ENCODE peak calls at places on chromosomes 1 and 21, in nine cellular contexts. V is GM19239; F is NCI-H748 treated with DMSO at 0.1 percent for 48 hours; P is right lobe of liver; C is stimulated activated CD4-positive, alpha-beta T cell treated with anti-CD3 and anti-CD28 coated beads, Interleukin-15, amount 100 ng/mL, for 1 hour; U is heart right ventricle; Q is fibroblast of the aortic adventitia; L is NCI-H2171; A is D721Med. R is an unnamed sample.

GRCh38 chr21:16578912-16579311 is 849.1 kb downstream of the USP25 start:
- DNase-seq in Q (peak), L (no peak), A (no peak), F (no peak), U (no peak), P (no peak), V (no peak), C (no peak), R (peak)

GRCh38 chr1:31750858-31751638 is 13.1 kb downstream of the ADGRB2 start:
- DNase-seq in Q (peak), P (no peak), A (no peak), C (no peak), V (no peak), L (no peak), F (no peak), U (no peak), R (no peak)

GRCh38 chr1:31531177-31532000 is 44.9 kb upstream of the TINAGL1 start:
- DNase-seq in P (no peak), A (no peak), V (no peak), Q (peak), L (no peak), F (peak), U (no peak), C (no peak), R (no peak)

GRCh38 chr1:82565546-82565945 is 764.8 kb downstream of the ADGRL2 start:
- DNase-seq in Q (peak), U (no peak), L (no peak), A (no peak), P (no peak), F (no peak), V (no peak), C (no peak), R (no peak)

GRCh38 chr21:34695434-34695833 is 26.6 kb downstream of the CLIC6 start:
- DNase-seq in Q (no peak), L (no peak), A (no peak), F (no peak), U (no peak), V (peak), C (no peak), P (no peak), R (no peak)

GRCh38 chr1:198867182-198867581 is 228.3 kb downstream of the PTPRC start:
- DNase-seq in L (no peak), V (no peak), U (no peak), A (no peak), P (no peak), F (no peak), Q (no peak), C (no peak), R (no peak)

GRCh38 chr1:30641557-30642353 is 81.6 kb downstream of the MATN1 start:
- DNase-seq in U (no peak), A (no peak), F (no peak), C (no peak), V (no peak), Q (no peak), L (no peak), P (peak), R (no peak)

GRCh38 chr21:35335951-35336446 is 286.9 kb upstream of the RUNX1 start:
- DNase-seq in V (no peak), U (no peak), F (no peak), P (no peak), L (no peak), A (no peak), C (no peak), Q (no peak), R (no peak)

GRCh38 chr1:16367968-16368910 is 1.2 kb downstream of the SZRD1 start:
- DNase-seq in P (no peak), Q (peak), U (no peak), V (no peak), F (no peak), L (no peak), A (no peak), C (no peak), R (no peak)

GRCh38 chr1:28172690-28173150 is 3.8 kb downstream of the PTAFR start:
- DNase-seq in P (no peak), Q (peak), C (no peak), A (no peak), L (no peak), F (no peak), V (no peak), U (no peak), R (peak)

GRCh38 chr1:79430437-79430836 is 423.9 kb upstream of the ADGRL4 start:
- DNase-seq in L (no peak), U (no peak), Q (no peak), A (no peak), P (no peak), V (no peak), C (no peak), F (no peak), R (no peak)

GRCh38 chr1:7940745-7941436 is at the start of gene TNFRSF9:
- DNase-seq in A (no peak), F (no peak), P (no peak), L (no peak), Q (peak), V (no peak), U (no peak), C (peak), R (peak)

GRCh38 chr1:36212782-36213181 is 11.5 kb upstream of the THRAP3 start:
- DNase-seq in V (no peak), L (no peak), Q (no peak), F (no peak), P (no peak), U (no peak), A (no peak), C (no peak), R (no peak)

GRCh38 chr1:98049370-98050115 is 128.7 kb upstream of the DPYD start:
- DNase-seq in V (no peak), Q (peak), F (peak), U (no peak), C (no peak), L (peak), P (peak), A (no peak), R (no peak)

GRCh38 chr1:12511128-12511484 is 106.9 kb downstream of the DHRS3 start:
- DNase-seq in Q (no peak), U (no peak), P (no peak), F (no peak), L (no peak), V (no peak), A (no peak), C (no peak), R (no peak)

GRCh38 chr1:201610806-201611205 is 71.9 kb downstream of the NAV1 start:
- DNase-seq in V (no peak), P (no peak), L (no peak), A (peak), F (no peak), C (no peak), U (no peak), Q (no peak), R (no peak)

GRCh38 chr21:18549214-18549905 is 145.8 kb upstream of the TMPRSS15 start:
- DNase-seq in F (no peak), C (no peak), A (no peak), V (no peak), Q (no peak), L (no peak), P (no peak), U (no peak), R (no peak)

GRCh38 chr1:201602413-201603265 is 63.7 kb downstream of the NAV1 start:
- DNase-seq in U (no peak), P (no peak), L (no peak), A (no peak), F (no peak), C (no peak), V (no peak), Q (peak), R (peak)

GRCh38 chr21:16912075-16912474 is 600.8 kb upstream of the CXADR start:
- DNase-seq in V (no peak), P (no peak), L (no peak), C (no peak), F (no peak), U (no peak), Q (peak), A (no peak), R (no peak)

GRCh38 chr1:22420456-22421053 is 31.1 kb upstream of the ZBTB40 start:
- DNase-seq in Q (peak), U (peak), P (peak), A (peak), L (peak), V (peak), C (no peak), F (peak), R (peak)

GRCh38 chr1:101506541-101507164 is 269.8 kb downstream of the S1PR1 start:
- DNase-seq in P (no peak), V (peak), A (no peak), L (peak), U (peak), C (no peak), Q (peak), F (peak), R (no peak)

GRCh38 chr1:220767312-220768126 is 19.2 kb upstream of the MTARC1 start:
- DNase-seq in A (no peak), P (no peak), U (peak), C (no peak), F (no peak), V (no peak), Q (peak), L (no peak), R (peak)

GRCh38 chr1:108852541-108852940 is 4.4 kb downstream of the AKNAD1 start:
- DNase-seq in U (no peak), P (no peak), V (no peak), F (no peak), L (no peak), A (no peak), C (no peak), Q (no peak), R (no peak)

GRCh38 chr1:168137515-168137821 is 738 bp upstream of the GPR161 start:
- DNase-seq in Q (no peak), F (no peak), L (no peak), P (no peak), U (no peak), V (no peak), A (no peak), C (no peak), R (no peak)

GRCh38 chr1:243433737-243434370 is 178.0 kb downstream of the SDCCAG8 start:
- DNase-seq in P (no peak), A (no peak), U (no peak), Q (peak), C (no peak), F (peak), L (peak), V (no peak), R (no peak)

GRCh38 chr21:44985441-44986401 is 45.9 kb downstream of the SLX9 start:
- DNase-seq in C (no peak), L (no peak), V (no peak), U (no peak), F (no peak), P (peak), A (no peak), Q (no peak), R (peak)

GRCh38 chr1:36772837-36773495 is 261.3 kb downstream of the GRIK3 start:
- DNase-seq in C (no peak), L (no peak), P (peak), Q (no peak), U (no peak), A (peak), F (no peak), V (no peak), R (no peak)

GRCh38 chr1:155396874-155397476 is 76.3 kb downstream of the RUSC1 start:
- DNase-seq in Q (peak), C (no peak), V (no peak), U (no peak), L (no peak), A (no peak), F (no peak), P (no peak), R (peak)

GRCh38 chr1:88892146-88892877 is 945 bp upstream of the GTF2B start:
- DNase-seq in P (no peak), U (no peak), F (peak), V (no peak), Q (peak), L (no peak), C (no peak), A (no peak), R (no peak)

GRCh38 chr1:245578306-245578705 is 423.5 kb downstream of the KIF26B start:
- DNase-seq in U (no peak), C (no peak), Q (no peak), L (peak), P (no peak), A (no peak), F (no peak), V (no peak), R (no peak)

GRCh38 chr21:42568834-42569731 is 55.4 kb downstream of the SLC37A1 start:
- DNase-seq in Q (no peak), C (no peak), F (no peak), A (no peak), U (no peak), P (peak), V (no peak), L (peak), R (no peak)

GRCh38 chr1:178341218-178341956 is 155.4 kb downstream of the CLEC20A start:
- DNase-seq in P (no peak), Q (peak), F (no peak), C (no peak), A (no peak), U (peak), V (no peak), L (no peak), R (peak)

GRCh38 chr1:37238376-37239224 is 204.3 kb upstream of the GRIK3 start:
- DNase-seq in P (no peak), A (no peak), Q (no peak), C (no peak), L (peak), V (no peak), F (no peak), U (no peak), R (no peak)

GRCh38 chr1:42953182-42954180 is 5.2 kb downstream of the SLC2A1 start:
- DNase-seq in C (no peak), V (no peak), Q (no peak), P (no peak), A (peak), U (no peak), L (no peak), F (no peak), R (no peak)

GRCh38 chr1:224670506-224670905 is 54.4 kb downstream of the CNIH3 start:
- DNase-seq in P (no peak), U (no peak), A (no peak), L (no peak), F (no peak), C (no peak), V (no peak), Q (peak), R (no peak)

GRCh38 chr1:241608379-241609033 is 31.7 kb downstream of the CHML start:
- DNase-seq in Q (peak), U (no peak), V (no peak), F (no peak), C (no peak), L (no peak), P (no peak), A (no peak), R (no peak)

GRCh38 chr21:34571994-34572393 is 42.9 kb downstream of the RCAN1 start:
- DNase-seq in V (no peak), C (no peak), Q (no peak), P (no peak), A (no peak), F (no peak), L (no peak), U (no peak), R (no peak)